ENCODE peak calls at places on chromosomes 16 and 17, in four cellular contexts. B is body of pancreas, D is IMR-90, S is stomach. A is an unnamed sample.

GRCh38 chr17:31373150-31374082 is 18.1 kb upstream of the RAB11FIP4 start:
- DNase-seq in B (peak; percentile 30), S (no peak), D (peak; percentile 71), A (no peak)

GRCh38 chr16:25109643-25110042 is 1.9 kb upstream of the LCMT1 start:
- DNase-seq in D (peak; percentile 98), S (no peak), B (peak; percentile 68), A (peak; percentile 23)

GRCh38 chr17:38898812-38899348 is 26.5 kb upstream of the LASP1NB start:
- DNase-seq in D (no peak), B (peak; percentile 42), S (peak; percentile 50), A (peak; percentile 76)

GRCh38 chr16:11105038-11105903 is 150.7 kb downstream of the SOCS1 start:
- DNase-seq in S (no peak), B (peak; percentile 47), D (peak; percentile 98), A (no peak)

GRCh38 chr17:66493283-66494019 is 191.0 kb downstream of the PRKCA start:
- DNase-seq in S (no peak), B (no peak), D (peak; percentile 74), A (no peak)

GRCh38 chr16:2500937-2501750 is 12.6 kb upstream of the ATP6V0C start:
- DNase-seq in S (peak; percentile 83), B (peak; percentile 84), D (peak; percentile 69), A (peak; percentile 87)

GRCh38 chr17:50882851-50883250 is 16.7 kb upstream of the TOB1 start:
- DNase-seq in S (no peak), D (peak; percentile 76), B (no peak), A (no peak)

GRCh38 chr16:90046122-90046970 is 27.1 kb upstream of the DBNDD1 start:
- DNase-seq in B (no peak), S (no peak), D (no peak), A (no peak)

GRCh38 chr17:44203731-44204452 is 4.2 kb upstream of the ATXN7L3 start:
- DNase-seq in D (peak; percentile 31), S (no peak), B (peak; percentile 49), A (no peak)

GRCh38 chr17:9917801-9918200 is 12.7 kb upstream of the RCVRN start:
- DNase-seq in B (no peak), D (no peak), S (no peak), A (peak; percentile 82)

GRCh38 chr16:13070268-13070667 is 168.9 kb downstream of the SHISA9 start:
- DNase-seq in B (peak; percentile 36), S (no peak), D (no peak), A (peak; percentile 0)

GRCh38 chr17:73118876-73119485 is 26.5 kb upstream of the SLC39A11 start:
- DNase-seq in D (no peak), B (peak; percentile 56), S (no peak), A (no peak)

GRCh38 chr17:10126554-10127493 is 71.6 kb downstream of the GAS7 start:
- DNase-seq in D (peak; percentile 88), B (peak; percentile 27), S (no peak), A (peak; percentile 36)

GRCh38 chr17:73493212-73493814 is 150.9 kb downstream of the SDK2 start:
- DNase-seq in D (no peak), S (no peak), B (no peak), A (no peak)

GRCh38 chr16:86519649-86520316 is 9.5 kb downstream of the FOXF1 start:
- DNase-seq in D (peak; percentile 77), S (peak; percentile 59), B (peak; percentile 49), A (peak; percentile 55)

GRCh38 chr16:15572329-15573001 is 70.5 kb downstream of the MARF1 start:
- DNase-seq in D (peak; percentile 67), B (no peak), S (no peak), A (no peak)

GRCh38 chr17:44947461-44948314 is at the start of gene KIF18B:
- DNase-seq in D (peak; percentile 95), B (peak; percentile 93), S (peak; percentile 87), A (peak; percentile 95)

GRCh38 chr17:77456271-77456950 is 315.6 kb downstream of the SEC14L1 start:
- DNase-seq in S (no peak), D (no peak), B (no peak), A (peak; percentile 56)

GRCh38 chr16:61263400-61263799 is 772.8 kb downstream of the CDH8 start:
- DNase-seq in S (no peak), D (no peak), B (no peak), A (no peak)

GRCh38 chr17:67810464-67810863 is 14.8 kb upstream of the BPTF start:
- DNase-seq in B (no peak), S (no peak), D (no peak), A (no peak)

GRCh38 chr16:8572919-8573724 is 17.2 kb downstream of the TMEM114 start:
- DNase-seq in S (no peak), D (peak; percentile 37), B (no peak), A (no peak)

GRCh38 chr17:76585649-76586593 is at the start of gene ST6GALNAC2:
- DNase-seq in B (peak; percentile 78), D (no peak), S (peak; percentile 84), A (peak; percentile 95)

GRCh38 chr17:21318439-21318838 is 33.9 kb downstream of the MAP2K3 start:
- DNase-seq in B (no peak), D (no peak), S (no peak), A (peak; percentile 85)

GRCh38 chr16:50540711-50541007 is 7.5 kb upstream of the NKD1 start:
- DNase-seq in D (no peak), S (no peak), B (no peak), A (no peak)
- H3K4me1 ChIP-seq in D (no peaks in the 10 kb centered on the region), S (no peaks in the 10 kb centered on the region), B (no peaks in the 10 kb centered on the region), A (no peaks in the 10 kb centered on the region)

GRCh38 chr16:81838794-81839193 is 59.7 kb downstream of the PLCG2 start:
- DNase-seq in S (no peak), B (no peak), D (peak; percentile 9), A (no peak)
- TF ChIP-seq POLR2A in S (no peak), B (no peak), D (no peak), A (no peak)

GRCh38 chr17:59627269-59627668 is 7.6 kb downstream of the CLTC start:
- DNase-seq in B (no peak), D (peak; percentile 67), S (no peak), A (no peak)

GRCh38 chr17:59626756-59627155 is 7.1 kb downstream of the CLTC start:
- DNase-seq in S (no peak), B (no peak), D (no peak), A (no peak)

GRCh38 chr17:59631221-59631720 is 11.6 kb downstream of the CLTC start:
- DNase-seq in B (no peak), D (no peak), S (no peak), A (no peak)

GRCh38 chr17:59623151-59623550 is 3.5 kb downstream of the CLTC start:
- DNase-seq in D (no peak), B (no peak), S (no peak), A (no peak)

DNA sequence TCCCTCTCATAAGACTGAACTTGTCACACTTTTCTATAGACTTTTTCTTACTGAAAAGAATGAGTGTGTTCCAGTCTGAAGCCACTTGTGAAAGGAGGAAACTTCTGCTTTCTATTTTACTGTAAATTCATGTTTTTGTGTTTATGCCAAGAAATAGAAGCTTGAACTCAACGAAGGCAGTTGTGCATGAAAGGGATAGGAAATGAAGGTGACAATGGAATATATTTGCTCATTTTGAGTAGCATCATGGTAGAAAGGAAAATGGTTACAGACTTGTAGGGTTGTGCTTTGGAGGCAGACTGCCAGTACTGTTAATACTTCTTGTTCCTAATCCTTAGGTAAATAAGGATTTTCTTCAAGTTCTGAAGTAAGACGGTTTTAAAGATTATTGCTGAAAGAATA is 8.1 kb downstream of the CLTC start:
- DNase-seq in S (no peak), B (no peak), D (no peak), A (no peak)
- H3K4me1 ChIP-seq in S (peaks cover 98% of the 10 kb centered on the region), B (peaks cover 60% of the 10 kb centered on the region), D (peaks cover 19% of the 10 kb centered on the region), A (peaks cover 64% of the 10 kb centered on the region)

GRCh38 chr16:83908798-83909197 is 9.9 kb downstream of the MLYCD start:
- DNase-seq in D (no peak), B (no peak), S (no peak), A (no peak)

GRCh38 chr16:83906690-83907089 is 7.8 kb downstream of the MLYCD start:
- DNase-seq in B (no peak), D (peak; percentile 31), S (no peak), A (no peak)

GRCh38 chr16:83903739-83904138 is 4.8 kb downstream of the MLYCD start:
- DNase-seq in B (peak; percentile 70), D (peak; percentile 60), S (no peak), A (peak; percentile 13)

GRCh38 chr16:83907926-83908325 is 9.0 kb downstream of the MLYCD start:
- DNase-seq in S (no peak), B (no peak), D (no peak), A (no peak)

DNA sequence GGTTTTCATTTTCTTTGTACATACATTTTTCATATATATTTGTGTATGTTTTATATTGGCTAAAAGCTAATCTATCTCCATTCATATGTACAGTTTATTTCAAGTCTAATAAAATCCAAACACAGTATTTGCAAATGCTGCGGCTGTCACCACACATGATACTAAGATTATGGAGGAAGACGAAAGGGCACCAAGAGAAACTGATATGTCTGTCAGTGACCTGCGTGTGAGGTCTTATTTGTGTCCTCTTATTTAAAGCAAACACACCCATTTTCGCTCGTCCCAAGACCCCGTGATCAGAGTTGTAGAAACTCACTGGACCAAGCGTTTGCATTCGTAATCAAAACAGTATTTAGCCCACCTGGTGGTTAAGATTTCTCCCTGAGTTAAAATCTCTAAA is 8.2 kb downstream of the MLYCD start:
- DNase-seq in D (no peak), S (no peak), B (no peak), A (no peak)
- TF ChIP-seq POLR2A in D (no peak), S (no peak), B (no peak), A (no peak)

GRCh38 chr16:48611329-48612137 is 1.6 kb upstream of the N4BP1 start:
- DNase-seq in S (peak; percentile 62), D (no peak), B (no peak), A (peak; percentile 72)
- H3K4me1 ChIP-seq in S (peaks cover 62% of the 10 kb centered on the region), D (peaks cover 14% of the 10 kb centered on the region), B (peaks cover 27% of the 10 kb centered on the region), A (peaks cover 41% of the 10 kb centered on the region)

GRCh38 chr17:7380855-7381683 is at the start of gene TNK1:
- DNase-seq in D (no peak), S (peak; percentile 89), B (peak; percentile 72), A (peak; percentile 81)
- TF ChIP-seq POLR2A in D (no peak), S (no peak), B (peak; percentile 67), A (no peak)

DNA sequence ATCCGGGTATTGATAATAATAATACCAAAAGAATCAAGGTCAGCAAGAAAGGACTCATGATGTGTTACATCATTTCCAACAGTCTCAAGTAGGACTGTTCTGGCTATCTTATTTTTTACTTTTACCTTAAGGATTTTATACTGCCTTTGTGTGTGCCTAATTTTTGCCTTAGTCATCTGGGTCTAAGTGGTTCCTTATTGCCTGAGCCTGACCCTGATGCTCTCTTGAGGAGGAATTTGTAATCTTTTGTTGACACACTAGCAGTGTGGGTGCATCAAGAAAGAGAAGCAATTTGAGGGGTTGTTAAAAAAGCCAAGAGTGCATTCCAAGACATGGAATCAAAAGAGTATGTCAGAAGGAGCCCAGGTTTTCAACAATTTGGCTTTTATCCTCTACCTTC is 59.3 kb downstream of the TMEM100 start:
- DNase-seq in D (no peak), B (no peak), S (no peak), A (no peak)
- H3K4me1 ChIP-seq in D (no peaks in the 10 kb centered on the region), B (no peaks in the 10 kb centered on the region), S (peaks cover 35% of the 10 kb centered on the region), A (peaks cover 5% of the 10 kb centered on the region)

A was measured in upper lobe of left lung.